ENCODE peak calls at places on chromosomes 7 and 10, in ten cellular contexts. N, H, G, C, W, E, X, U, D and Z are unnamed samples.

GRCh38 chr10:116947838-116948529 is 57.0 kb downstream of the SHTN1 start:
- DNase-seq in N (no peak), H (no peak), G (no peak), C (peak; percentile 65), W (peak; percentile 85), E (no peak), X (no peak), U (peak; percentile 32), D (peak; percentile 44), Z (no peak)

GRCh38 chr7:97187067-97187466 is 69.6 kb downstream of the SDHAF3 start:
- DNase-seq in N (no peak), H (no peak), G (no peak), C (peak; percentile 63), W (peak; percentile 26), E (no peak), X (no peak), U (peak; percentile 30), D (no peak), Z (no peak)

GRCh38 chr10:11344550-11344949 is 266.9 kb downstream of the USP6NL start:
- DNase-seq in N (no peak), H (no peak), G (peak; percentile 60), C (no peak), W (no peak), E (no peak), X (no peak), U (no peak), D (no peak), Z (no peak)

GRCh38 chr10:18737841-18738240 is 78.6 kb downstream of the ARL5B start:
- DNase-seq in N (no peak), H (no peak), G (no peak), C (peak; percentile 21), W (no peak), E (no peak), X (no peak), U (peak; percentile 66), D (no peak), Z (no peak)

GRCh38 chr7:157233677-157234076 is 95.0 kb downstream of the UBE3C start:
- DNase-seq in N (no peak), H (no peak), G (no peak), C (peak; percentile 33), W (no peak), E (no peak), X (no peak), U (peak; percentile 36), D (no peak), Z (no peak)

GRCh38 chr10:17665742-17666141 is 21.8 kb downstream of the STAM start:
- DNase-seq in N (no peak), H (no peak), G (no peak), C (peak; percentile 87), W (peak; percentile 93), E (no peak), X (no peak), U (peak; percentile 89), D (peak; percentile 72), Z (no peak)

GRCh38 chr7:131959106-131959812 is 402.8 kb upstream of the PODXL start:
- DNase-seq in N (no peak), H (no peak), G (no peak), C (no peak), W (no peak), E (no peak), X (peak; percentile 40), U (no peak), D (no peak), Z (no peak)

GRCh38 chr7:92448185-92448747 is 984 bp downstream of the GATAD1 start:
- DNase-seq in N (peak; percentile 55), H (peak; percentile 56), G (peak; percentile 70), C (peak; percentile 60), W (peak; percentile 81), E (peak; percentile 55), X (peak; percentile 70), U (peak; percentile 63), D (peak; percentile 66), Z (peak; percentile 67)

GRCh38 chr10:130230611-130231010 is 94.4 kb downstream of the GLRX3 start:
- DNase-seq in N (no peak), H (no peak), G (no peak), C (no peak), W (no peak), E (no peak), X (no peak), U (no peak), D (no peak), Z (no peak)

GRCh38 chr7:69787736-69788431 is 189.6 kb downstream of the AUTS2 start:
- DNase-seq in N (no peak), H (no peak), G (no peak), C (peak; percentile 33), W (no peak), E (no peak), X (peak; percentile 62), U (no peak), D (no peak), Z (no peak)

GRCh38 chr10:133394064-133394663 is at the start of gene MTG1:
- DNase-seq in N (peak; percentile 99), H (peak; percentile 96), G (peak; percentile 94), C (peak; percentile 98), W (peak; percentile 70), E (peak; percentile 87), X (peak; percentile 84), U (peak; percentile 90), D (peak; percentile 78), Z (peak; percentile 91)

GRCh38 chr10:12943425-12943824 is 58.1 kb downstream of the CCDC3 start:
- DNase-seq in N (no peak), H (no peak), G (no peak), C (no peak), W (no peak), E (no peak), X (no peak), U (no peak), D (no peak), Z (no peak)

GRCh38 chr10:43957267-43958070 is 308.8 kb upstream of the ZNF32 start:
- DNase-seq in N (no peak), H (no peak), G (no peak), C (no peak), W (no peak), E (no peak), X (no peak), U (no peak), D (no peak), Z (no peak)

GRCh38 chr10:100370561-100370975 is 23.5 kb downstream of the SCD start:
- DNase-seq in N (peak; percentile 44), H (peak; percentile 31), G (peak; percentile 64), C (no peak), W (peak; percentile 82), E (no peak), X (no peak), U (peak; percentile 28), D (no peak), Z (peak; percentile 20)

GRCh38 chr10:36704124-36704523 is 421.3 kb upstream of the ANKRD30A start:
- DNase-seq in N (no peak), H (no peak), G (no peak), C (no peak), W (no peak), E (no peak), X (no peak), U (no peak), D (no peak), Z (no peak)

GRCh38 chr10:56104487-56104886 is 256.6 kb downstream of the ZWINT start:
- DNase-seq in N (no peak), H (no peak), G (no peak), C (no peak), W (no peak), E (no peak), X (no peak), U (no peak), D (no peak), Z (no peak)